ENCODE peak calls at places on chromosomes 2 and 18, in ten cellular contexts. One of them, this sample, is unnamed.

GRCh38 chr2:166573393-166573792 is 79.3 kb upstream of the SCN7A start:
- DNase-seq in GM12878: no peak
- DNase-seq in mammary epithelial cell: no peak
- DNase-seq in Panc1: peak; percentile 27
- DNase-seq in right atrium auricular region: no peak
- DNase-seq in endothelial cell of umbilical vein: no peak
- DNase-seq in GM23248: peak; percentile 40
- DNase-seq in CD4-positive, CD25-positive, alpha-beta regulatory T cell: no peak
- DNase-seq in IMR-90: peak; percentile 77
- DNase-seq in CD8-positive, alpha-beta memory T cell: no peak
- DNase-seq in this sample: no peak

GRCh38 chr18:13868501-13869271 is 44.7 kb downstream of the MC5R start:
- DNase-seq in GM12878: no peak
- DNase-seq in mammary epithelial cell: no peak
- DNase-seq in Panc1: no peak
- DNase-seq in right atrium auricular region: no peak
- DNase-seq in endothelial cell of umbilical vein: no peak
- DNase-seq in GM23248: no peak
- DNase-seq in CD4-positive, CD25-positive, alpha-beta regulatory T cell: no peak
- DNase-seq in IMR-90: no peak
- DNase-seq in CD8-positive, alpha-beta memory T cell: no peak
- DNase-seq in this sample: no peak

GRCh38 chr18:4807495-4808293 is 352.6 kb upstream of the DLGAP1 start:
- DNase-seq in GM12878: no peak
- DNase-seq in mammary epithelial cell: no peak
- DNase-seq in Panc1: no peak
- DNase-seq in right atrium auricular region: no peak
- DNase-seq in endothelial cell of umbilical vein: no peak
- DNase-seq in GM23248: no peak
- DNase-seq in CD4-positive, CD25-positive, alpha-beta regulatory T cell: no peak
- DNase-seq in IMR-90: no peak
- DNase-seq in CD8-positive, alpha-beta memory T cell: no peak
- DNase-seq in this sample: no peak

GRCh38 chr2:215921884-215922283 is 91.5 kb downstream of the MREG start:
- DNase-seq in GM12878: no peak
- DNase-seq in mammary epithelial cell: peak; percentile 73
- DNase-seq in Panc1: no peak
- DNase-seq in right atrium auricular region: no peak
- DNase-seq in endothelial cell of umbilical vein: peak; percentile 90
- DNase-seq in GM23248: peak; percentile 76
- DNase-seq in CD4-positive, CD25-positive, alpha-beta regulatory T cell: no peak
- DNase-seq in IMR-90: peak; percentile 96
- DNase-seq in CD8-positive, alpha-beta memory T cell: no peak
- DNase-seq in this sample: no peak

GRCh38 chr2:44938287-44939073 is 3.0 kb upstream of the SIX3 start:
- DNase-seq in GM12878: no peak
- DNase-seq in mammary epithelial cell: no peak
- DNase-seq in Panc1: no peak
- DNase-seq in right atrium auricular region: no peak
- DNase-seq in endothelial cell of umbilical vein: no peak
- DNase-seq in GM23248: peak; percentile 43
- DNase-seq in CD4-positive, CD25-positive, alpha-beta regulatory T cell: no peak
- DNase-seq in IMR-90: no peak
- DNase-seq in CD8-positive, alpha-beta memory T cell: no peak
- DNase-seq in this sample: no peak

GRCh38 chr2:174699993-174700766 is 64.1 kb downstream of the CHRNA1 start:
- DNase-seq in GM12878: no peak
- DNase-seq in mammary epithelial cell: peak; percentile 26
- DNase-seq in Panc1: no peak
- DNase-seq in right atrium auricular region: no peak
- DNase-seq in endothelial cell of umbilical vein: peak; percentile 55
- DNase-seq in GM23248: peak; percentile 67
- DNase-seq in CD4-positive, CD25-positive, alpha-beta regulatory T cell: no peak
- DNase-seq in IMR-90: peak; percentile 65
- DNase-seq in CD8-positive, alpha-beta memory T cell: peak; percentile 41
- DNase-seq in this sample: peak; percentile 60

GRCh38 chr2:200814917-200815316 is 3.2 kb downstream of the BZW1 start:
- DNase-seq in GM12878: no peak
- DNase-seq in mammary epithelial cell: no peak
- DNase-seq in Panc1: no peak
- DNase-seq in right atrium auricular region: no peak
- DNase-seq in endothelial cell of umbilical vein: no peak
- DNase-seq in GM23248: peak; percentile 42
- DNase-seq in CD4-positive, CD25-positive, alpha-beta regulatory T cell: no peak
- DNase-seq in IMR-90: no peak
- DNase-seq in CD8-positive, alpha-beta memory T cell: no peak
- DNase-seq in this sample: no peak

GRCh38 chr18:9737814-9738160 is 29.7 kb downstream of the RAB31 start:
- DNase-seq in GM12878: no peak
- DNase-seq in mammary epithelial cell: no peak
- DNase-seq in Panc1: no peak
- DNase-seq in right atrium auricular region: peak; percentile 52
- DNase-seq in endothelial cell of umbilical vein: no peak
- DNase-seq in GM23248: peak; percentile 26
- DNase-seq in CD4-positive, CD25-positive, alpha-beta regulatory T cell: no peak
- DNase-seq in IMR-90: no peak
- DNase-seq in CD8-positive, alpha-beta memory T cell: no peak
- DNase-seq in this sample: no peak

GRCh38 chr2:27073782-27074181 is 2.3 kb upstream of the OST4 start:
- DNase-seq in GM12878: no peak
- DNase-seq in mammary epithelial cell: no peak
- DNase-seq in Panc1: no peak
- DNase-seq in right atrium auricular region: no peak
- DNase-seq in endothelial cell of umbilical vein: no peak
- DNase-seq in GM23248: no peak
- DNase-seq in CD4-positive, CD25-positive, alpha-beta regulatory T cell: no peak
- DNase-seq in IMR-90: peak; percentile 22
- DNase-seq in CD8-positive, alpha-beta memory T cell: no peak
- DNase-seq in this sample: no peak

GRCh38 chr2:27072950-27073349 is 1.5 kb upstream of the OST4 start:
- DNase-seq in GM12878: no peak
- DNase-seq in mammary epithelial cell: no peak
- DNase-seq in Panc1: no peak
- DNase-seq in right atrium auricular region: no peak
- DNase-seq in endothelial cell of umbilical vein: no peak
- DNase-seq in GM23248: no peak
- DNase-seq in CD4-positive, CD25-positive, alpha-beta regulatory T cell: no peak
- DNase-seq in IMR-90: peak; percentile 82
- DNase-seq in CD8-positive, alpha-beta memory T cell: no peak
- DNase-seq in this sample: no peak

GRCh38 chr2:27076323-27076722 is 2.1 kb upstream of the EMILIN1 start:
- DNase-seq in GM12878: no peak
- DNase-seq in mammary epithelial cell: no peak
- DNase-seq in Panc1: no peak
- DNase-seq in right atrium auricular region: no peak
- DNase-seq in endothelial cell of umbilical vein: no peak
- DNase-seq in GM23248: no peak
- DNase-seq in CD4-positive, CD25-positive, alpha-beta regulatory T cell: no peak
- DNase-seq in IMR-90: no peak
- DNase-seq in CD8-positive, alpha-beta memory T cell: no peak
- DNase-seq in this sample: no peak

GRCh38 chr2:27077231-27077630 is 1.2 kb upstream of the EMILIN1 start:
- DNase-seq in GM12878: no peak
- DNase-seq in mammary epithelial cell: no peak
- DNase-seq in Panc1: no peak
- DNase-seq in right atrium auricular region: no peak
- DNase-seq in endothelial cell of umbilical vein: no peak
- DNase-seq in GM23248: no peak
- DNase-seq in CD4-positive, CD25-positive, alpha-beta regulatory T cell: no peak
- DNase-seq in IMR-90: no peak
- DNase-seq in CD8-positive, alpha-beta memory T cell: no peak
- DNase-seq in this sample: no peak

DNA sequence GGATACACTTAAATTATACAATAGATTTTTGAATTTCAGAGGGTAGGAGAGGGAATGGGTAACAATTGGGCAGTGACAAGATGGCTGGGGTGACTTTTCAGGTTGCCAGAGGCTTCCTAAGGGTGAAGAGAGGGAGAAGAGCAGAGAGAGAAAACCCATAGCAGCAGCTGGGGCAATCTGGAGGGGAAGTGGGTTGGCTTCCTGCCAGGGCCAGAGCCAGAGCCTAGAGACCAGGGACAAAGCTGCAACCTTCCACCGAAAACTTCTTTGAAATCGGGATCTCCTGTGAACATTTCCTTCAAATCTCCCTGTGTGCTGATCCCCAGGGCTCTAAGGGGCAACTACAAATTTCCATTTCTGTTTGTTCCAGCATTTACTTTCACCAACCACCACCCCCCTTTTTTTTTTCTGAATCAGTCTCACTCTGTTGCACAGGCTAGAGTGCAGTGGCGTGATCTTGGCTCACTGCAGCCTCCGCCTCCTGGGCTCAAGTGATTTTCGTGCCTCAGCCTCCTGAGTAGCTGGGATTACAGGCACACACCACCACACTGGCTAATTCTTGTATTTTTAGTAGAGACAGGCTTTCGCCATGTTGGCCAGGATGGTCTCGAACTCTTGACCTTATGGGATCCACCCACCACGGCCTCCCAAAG is 3.1 kb upstream of the EMILIN1 start:
- DNase-seq in GM12878: peak; percentile 46
- DNase-seq in mammary epithelial cell: no peak
- DNase-seq in Panc1: no peak
- DNase-seq in right atrium auricular region: no peak
- DNase-seq in endothelial cell of umbilical vein: peak; percentile 33
- DNase-seq in GM23248: no peak
- DNase-seq in CD4-positive, CD25-positive, alpha-beta regulatory T cell: no peak
- DNase-seq in IMR-90: peak; percentile 26
- DNase-seq in CD8-positive, alpha-beta memory T cell: peak; percentile 53
- DNase-seq in this sample: peak; percentile 60
- H3K4me3 ChIP-seq in GM12878: peak overlapping the region; percentile 31
- H3K4me3 ChIP-seq in mammary epithelial cell: no peak overlapping the region
- H3K4me3 ChIP-seq in Panc1: no peak overlapping the region
- H3K4me3 ChIP-seq in right atrium auricular region: no peak overlapping the region
- H3K4me3 ChIP-seq in endothelial cell of umbilical vein: no peak overlapping the region
- H3K4me3 ChIP-seq in GM23248: no peak overlapping the region
- H3K4me3 ChIP-seq in CD4-positive, CD25-positive, alpha-beta regulatory T cell: no peak overlapping the region
- H3K4me3 ChIP-seq in IMR-90: no peak overlapping the region
- H3K4me3 ChIP-seq in CD8-positive, alpha-beta memory T cell: peak overlapping the region; percentile 12
- H3K4me3 ChIP-seq in this sample: no peak overlapping the region

GRCh38 chr2:95215018-95215612 is 7.8 kb downstream of the ZNF892 start:
- DNase-seq in GM12878: no peak
- DNase-seq in mammary epithelial cell: no peak
- DNase-seq in Panc1: no peak
- DNase-seq in right atrium auricular region: no peak
- DNase-seq in endothelial cell of umbilical vein: no peak
- DNase-seq in GM23248: peak; percentile 13
- DNase-seq in CD4-positive, CD25-positive, alpha-beta regulatory T cell: no peak
- DNase-seq in IMR-90: no peak
- DNase-seq in CD8-positive, alpha-beta memory T cell: no peak
- DNase-seq in this sample: no peak
- H3K9me3 ChIP-seq in GM12878: peaks cover 42% of the 10 kb centered on the region
- H3K9me3 ChIP-seq in mammary epithelial cell: peaks cover 89% of the 10 kb centered on the region
- H3K9me3 ChIP-seq in Panc1: peaks cover 85% of the 10 kb centered on the region
- H3K9me3 ChIP-seq in right atrium auricular region: peaks cover 100% of the 10 kb centered on the region
- H3K9me3 ChIP-seq in endothelial cell of umbilical vein: peaks cover 16% of the 10 kb centered on the region
- H3K9me3 ChIP-seq in GM23248: peaks cover 20% of the 10 kb centered on the region
- H3K9me3 ChIP-seq in CD4-positive, CD25-positive, alpha-beta regulatory T cell: peaks cover 97% of the 10 kb centered on the region
- H3K9me3 ChIP-seq in IMR-90: peaks cover 67% of the 10 kb centered on the region
- H3K9me3 ChIP-seq in CD8-positive, alpha-beta memory T cell: peaks cover 74% of the 10 kb centered on the region
- H3K9me3 ChIP-seq in this sample: peaks cover 4% of the 10 kb centered on the region

GRCh38 chr2:64944484-64944883 is 44.7 kb upstream of the SLC1A4 start:
- DNase-seq in GM12878: no peak
- DNase-seq in mammary epithelial cell: no peak
- DNase-seq in Panc1: no peak
- DNase-seq in right atrium auricular region: no peak
- DNase-seq in endothelial cell of umbilical vein: no peak
- DNase-seq in GM23248: no peak
- DNase-seq in CD4-positive, CD25-positive, alpha-beta regulatory T cell: no peak
- DNase-seq in IMR-90: no peak
- DNase-seq in CD8-positive, alpha-beta memory T cell: no peak
- DNase-seq in this sample: no peak

GRCh38 chr2:64946737-64947090 is 42.5 kb upstream of the SLC1A4 start:
- DNase-seq in GM12878: no peak
- DNase-seq in mammary epithelial cell: no peak
- DNase-seq in Panc1: no peak
- DNase-seq in right atrium auricular region: no peak
- DNase-seq in endothelial cell of umbilical vein: no peak
- DNase-seq in GM23248: no peak
- DNase-seq in CD4-positive, CD25-positive, alpha-beta regulatory T cell: no peak
- DNase-seq in IMR-90: no peak
- DNase-seq in CD8-positive, alpha-beta memory T cell: no peak
- DNase-seq in this sample: no peak

GRCh38 chr2:64945973-64946736 is 43.0 kb upstream of the SLC1A4 start:
- DNase-seq in GM12878: peak; percentile 79
- DNase-seq in mammary epithelial cell: no peak
- DNase-seq in Panc1: no peak
- DNase-seq in right atrium auricular region: no peak
- DNase-seq in endothelial cell of umbilical vein: no peak
- DNase-seq in GM23248: no peak
- DNase-seq in CD4-positive, CD25-positive, alpha-beta regulatory T cell: peak; percentile 14
- DNase-seq in IMR-90: peak; percentile 17
- DNase-seq in CD8-positive, alpha-beta memory T cell: peak; percentile 45
- DNase-seq in this sample: peak; percentile 38

GRCh38 chr2:64950226-64951160 is 38.7 kb upstream of the SLC1A4 start:
- DNase-seq in GM12878: no peak
- DNase-seq in mammary epithelial cell: peak; percentile 78
- DNase-seq in Panc1: no peak
- DNase-seq in right atrium auricular region: no peak
- DNase-seq in endothelial cell of umbilical vein: no peak
- DNase-seq in GM23248: no peak
- DNase-seq in CD4-positive, CD25-positive, alpha-beta regulatory T cell: no peak
- DNase-seq in IMR-90: peak; percentile 43
- DNase-seq in CD8-positive, alpha-beta memory T cell: no peak
- DNase-seq in this sample: no peak

DNA sequence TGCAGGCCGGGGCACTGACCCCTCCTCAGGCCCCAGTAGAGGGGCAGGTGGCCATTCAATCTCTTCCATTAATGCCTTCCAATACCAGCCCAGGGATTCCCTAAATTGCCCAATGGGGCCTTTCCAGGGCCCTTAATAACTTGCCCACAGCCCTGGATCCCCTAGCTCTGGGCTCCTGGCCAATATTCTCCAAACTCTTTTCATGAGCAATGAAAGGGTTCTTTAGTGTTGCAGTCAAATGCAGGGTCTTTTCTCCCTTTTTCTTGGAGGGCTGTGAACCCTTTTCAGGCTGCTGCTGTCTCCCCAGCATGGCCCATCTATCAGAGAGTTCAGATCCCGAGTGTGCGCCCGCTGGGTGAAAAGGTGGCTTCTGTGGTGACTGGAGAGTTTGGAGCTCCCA is 41.3 kb upstream of the SLC1A4 start:
- DNase-seq in GM12878: no peak
- DNase-seq in mammary epithelial cell: no peak
- DNase-seq in Panc1: no peak
- DNase-seq in right atrium auricular region: no peak
- DNase-seq in endothelial cell of umbilical vein: no peak
- DNase-seq in GM23248: no peak
- DNase-seq in CD4-positive, CD25-positive, alpha-beta regulatory T cell: no peak
- DNase-seq in IMR-90: no peak
- DNase-seq in CD8-positive, alpha-beta memory T cell: no peak
- DNase-seq in this sample: no peak
- H3K4me1 ChIP-seq in GM12878: peaks cover 36% of the 10 kb centered on the region
- H3K4me1 ChIP-seq in mammary epithelial cell: peaks cover 40% of the 10 kb centered on the region
- H3K4me1 ChIP-seq in Panc1: no peaks in the 10 kb centered on the region
- H3K4me1 ChIP-seq in right atrium auricular region: peaks cover 7% of the 10 kb centered on the region
- H3K4me1 ChIP-seq in endothelial cell of umbilical vein: peaks cover 3% of the 10 kb centered on the region
- H3K4me1 ChIP-seq in GM23248: peaks cover 5% of the 10 kb centered on the region
- H3K4me1 ChIP-seq in CD4-positive, CD25-positive, alpha-beta regulatory T cell: peaks cover 30% of the 10 kb centered on the region
- H3K4me1 ChIP-seq in IMR-90: peaks cover 22% of the 10 kb centered on the region
- H3K4me1 ChIP-seq in CD8-positive, alpha-beta memory T cell: peaks cover 23% of the 10 kb centered on the region
- H3K4me1 ChIP-seq in this sample: peaks cover 30% of the 10 kb centered on the region

GRCh38 chr2:60352491-60353405 is 200.7 kb downstream of the BCL11A start:
- DNase-seq in GM12878: no peak
- DNase-seq in mammary epithelial cell: no peak
- DNase-seq in Panc1: no peak
- DNase-seq in right atrium auricular region: no peak
- DNase-seq in endothelial cell of umbilical vein: no peak
- DNase-seq in GM23248: no peak
- DNase-seq in CD4-positive, CD25-positive, alpha-beta regulatory T cell: no peak
- DNase-seq in IMR-90: no peak
- DNase-seq in CD8-positive, alpha-beta memory T cell: no peak
- DNase-seq in this sample: no peak

GRCh38 chr2:60350791-60351190 is 202.7 kb downstream of the BCL11A start:
- DNase-seq in GM12878: no peak
- DNase-seq in mammary epithelial cell: no peak
- DNase-seq in Panc1: no peak
- DNase-seq in right atrium auricular region: no peak
- DNase-seq in endothelial cell of umbilical vein: no peak
- DNase-seq in GM23248: no peak
- DNase-seq in CD4-positive, CD25-positive, alpha-beta regulatory T cell: no peak
- DNase-seq in IMR-90: no peak
- DNase-seq in CD8-positive, alpha-beta memory T cell: no peak
- DNase-seq in this sample: no peak

GRCh38 chr2:60353406-60353800 is 200.1 kb downstream of the BCL11A start:
- DNase-seq in GM12878: no peak
- DNase-seq in mammary epithelial cell: no peak
- DNase-seq in Panc1: no peak
- DNase-seq in right atrium auricular region: no peak
- DNase-seq in endothelial cell of umbilical vein: no peak
- DNase-seq in GM23248: no peak
- DNase-seq in CD4-positive, CD25-positive, alpha-beta regulatory T cell: no peak
- DNase-seq in IMR-90: no peak
- DNase-seq in CD8-positive, alpha-beta memory T cell: no peak
- DNase-seq in this sample: no peak

GRCh38 chr2:60351802-60352201 is 201.7 kb downstream of the BCL11A start:
- DNase-seq in GM12878: no peak
- DNase-seq in mammary epithelial cell: no peak
- DNase-seq in Panc1: no peak
- DNase-seq in right atrium auricular region: no peak
- DNase-seq in endothelial cell of umbilical vein: no peak
- DNase-seq in GM23248: no peak
- DNase-seq in CD4-positive, CD25-positive, alpha-beta regulatory T cell: no peak
- DNase-seq in IMR-90: no peak
- DNase-seq in CD8-positive, alpha-beta memory T cell: no peak
- DNase-seq in this sample: no peak

DNA sequence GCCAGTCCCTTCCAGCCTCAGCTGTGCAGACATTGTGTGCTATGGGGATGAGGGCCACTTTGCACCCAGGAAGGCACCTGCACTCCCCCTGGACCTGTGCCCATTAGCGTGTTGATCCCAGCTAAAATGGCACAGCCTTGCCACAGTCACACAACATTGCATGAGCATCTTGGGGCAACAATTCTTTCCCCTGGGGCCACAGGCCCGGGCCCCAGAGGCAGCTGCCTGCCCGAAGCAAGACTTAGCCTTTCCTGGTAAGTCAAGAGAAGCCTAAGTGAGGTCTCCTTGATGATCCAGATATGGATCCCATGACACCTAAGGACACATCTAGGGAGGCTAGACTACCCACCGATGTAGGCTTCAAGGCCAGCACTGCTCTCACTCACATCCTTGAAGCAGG is 202.1 kb downstream of the BCL11A start:
- DNase-seq in GM12878: no peak
- DNase-seq in mammary epithelial cell: no peak
- DNase-seq in Panc1: no peak
- DNase-seq in right atrium auricular region: no peak
- DNase-seq in endothelial cell of umbilical vein: no peak
- DNase-seq in GM23248: no peak
- DNase-seq in CD4-positive, CD25-positive, alpha-beta regulatory T cell: no peak
- DNase-seq in IMR-90: no peak
- DNase-seq in CD8-positive, alpha-beta memory T cell: no peak
- DNase-seq in this sample: no peak
- H3K4me3 ChIP-seq in GM12878: peak overlapping the region; percentile 5
- H3K4me3 ChIP-seq in mammary epithelial cell: no peak overlapping the region
- H3K4me3 ChIP-seq in Panc1: no peak overlapping the region
- H3K4me3 ChIP-seq in right atrium auricular region: no peak overlapping the region
- H3K4me3 ChIP-seq in endothelial cell of umbilical vein: no peak overlapping the region
- H3K4me3 ChIP-seq in GM23248: no peak overlapping the region
- H3K4me3 ChIP-seq in CD4-positive, CD25-positive, alpha-beta regulatory T cell: no peak overlapping the region
- H3K4me3 ChIP-seq in IMR-90: no peak overlapping the region
- H3K4me3 ChIP-seq in CD8-positive, alpha-beta memory T cell: no peak overlapping the region
- H3K4me3 ChIP-seq in this sample: no peak overlapping the region

This sample was measured in CD4-positive, alpha-beta memory T cell.